ENCODE peak calls at places on chromosomes 11 and 22, in five cellular contexts. T is myocyte; K is HEK293T; D is stimulated activated CD4-positive, alpha-beta T cell treated with anti-CD3 and anti-CD28 coated beads, Interleukin-4, amount 100 ng/mL, for 1 hour; B is stimulated activated naive CD4-positive, alpha-beta T cell. Y is an unnamed sample.

GRCh38 chr11:130427581-130428211 is 713 bp downstream of the ADAMTS8 start:
- DNase-seq in B (no peak), D (no peak), K (peak), T (no peak), Y (no peak)

GRCh38 chr11:66665369-66665768 is 12.3 kb downstream of the RBM4B start:
- DNase-seq in D (no peak), K (no peak), B (no peak), T (no peak), Y (no peak)

GRCh38 chr22:24060375-24060788 is 49.3 kb downstream of the CABIN1 start:
- DNase-seq in B (no peak), T (peak), K (no peak), D (no peak), Y (no peak)

GRCh38 chr11:65912840-65913239 is 6.0 kb downstream of the C11orf68 start:
- DNase-seq in K (no peak), T (peak), B (no peak), D (no peak), Y (no peak)

GRCh38 chr11:132471491-132471890 is 1060.8 kb downstream of the OPCML start:
- DNase-seq in D (no peak), B (no peak), K (no peak), T (no peak), Y (no peak)

GRCh38 chr22:17381237-17381913 is 12.1 kb downstream of the CECR2 start:
- DNase-seq in K (no peak), D (no peak), T (no peak), B (no peak), Y (no peak)

GRCh38 chr11:77560605-77561004 is 29.1 kb upstream of the AQP11 start:
- DNase-seq in T (no peak), B (no peak), K (no peak), D (no peak), Y (no peak)

GRCh38 chr11:3132831-3133455 is 32.2 kb downstream of the OSBPL5 start:
- DNase-seq in B (no peak), K (no peak), D (no peak), T (no peak), Y (no peak)

GRCh38 chr11:128464878-128465277 is 122.5 kb downstream of the ETS1 start:
- DNase-seq in T (no peak), D (no peak), B (no peak), K (no peak), Y (no peak)

GRCh38 chr11:90823446-90823845 is 600.6 kb upstream of the CHORDC1 start:
- DNase-seq in D (no peak), B (no peak), K (no peak), T (no peak), Y (no peak)

GRCh38 chr11:121802542-121802941 is 313.5 kb downstream of the BLID start:
- DNase-seq in B (no peak), K (no peak), D (no peak), T (no peak), Y (no peak)

GRCh38 chr11:3165152-3165705 is at the start of gene OSBPL5:
- DNase-seq in B (no peak), T (peak), K (peak), D (peak), Y (no peak)

GRCh38 chr11:76657139-76657823 is 13.3 kb downstream of the LRRC32 start:
- DNase-seq in K (no peak), T (no peak), D (no peak), B (no peak), Y (no peak)

GRCh38 chr11:20053572-20053971 is 106.7 kb downstream of the DBX1 start:
- DNase-seq in B (no peak), T (no peak), D (no peak), K (no peak), Y (no peak)

GRCh38 chr11:69186316-69187266 is 30.9 kb downstream of the SMIM38 start:
- DNase-seq in B (no peak), D (no peak), T (no peak), K (peak), Y (no peak)

GRCh38 chr11:61134801-61135257 is 26.4 kb downstream of the VPS37C start:
- DNase-seq in K (no peak), D (no peak), B (no peak), T (no peak), Y (no peak)

GRCh38 chr11:122150484-122151124 is 34.6 kb upstream of the BLID start:
- DNase-seq in D (no peak), K (no peak), T (no peak), B (no peak), Y (no peak)

GRCh38 chr22:19350947-19351346 is 59.4 kb upstream of the CLTCL1 start:
- DNase-seq in K (no peak), B (no peak), T (no peak), D (no peak), Y (no peak)

GRCh38 chr22:23105304-23105703 is 35.0 kb downstream of the GNAZ start:
- DNase-seq in T (no peak), D (no peak), K (no peak), B (no peak), Y (no peak)

Y was measured in HL-60.